ENCODE peak calls at places on chromosomes 16 and 17, in nine cellular contexts. One of them, this sample, is unnamed.

GRCh38 chr16:22789281-22789945 is 24.5 kb upstream of the HS3ST2 start:
- DNase-seq in GM23338: no peak
- DNase-seq in AG04450: no peak
- DNase-seq in Calu3: peak
- DNase-seq in GM20000: no peak
- DNase-seq in breast epithelium: no peak
- DNase-seq in left ventricle myocardium inferior: no peak
- DNase-seq in pancreas: no peak
- DNase-seq in GM03348: no peak
- DNase-seq in this sample: peak

GRCh38 chr17:1736348-1737281 is 6.1 kb upstream of the SERPINF2 start:
- DNase-seq in GM23338: no peak
- DNase-seq in AG04450: peak
- DNase-seq in Calu3: no peak
- DNase-seq in GM20000: peak
- DNase-seq in breast epithelium: no peak
- DNase-seq in left ventricle myocardium inferior: peak
- DNase-seq in pancreas: no peak
- DNase-seq in GM03348: peak
- DNase-seq in this sample: no peak

GRCh38 chr16:87206646-87207451 is 110.3 kb downstream of the C16orf95 start:
- DNase-seq in GM23338: no peak
- DNase-seq in AG04450: no peak
- DNase-seq in Calu3: no peak
- DNase-seq in GM20000: no peak
- DNase-seq in breast epithelium: no peak
- DNase-seq in left ventricle myocardium inferior: peak
- DNase-seq in pancreas: no peak
- DNase-seq in GM03348: peak
- DNase-seq in this sample: no peak

GRCh38 chr17:55286681-55287589 is 22.2 kb downstream of the HLF start:
- DNase-seq in GM23338: no peak
- DNase-seq in AG04450: no peak
- DNase-seq in Calu3: peak
- DNase-seq in GM20000: no peak
- DNase-seq in breast epithelium: no peak
- DNase-seq in left ventricle myocardium inferior: no peak
- DNase-seq in pancreas: peak
- DNase-seq in GM03348: no peak
- DNase-seq in this sample: peak

GRCh38 chr16:3007059-3007956 is 5.4 kb upstream of the CLDN9 start:
- DNase-seq in GM23338: peak
- DNase-seq in AG04450: no peak
- DNase-seq in Calu3: peak
- DNase-seq in GM20000: peak
- DNase-seq in breast epithelium: no peak
- DNase-seq in left ventricle myocardium inferior: no peak
- DNase-seq in pancreas: peak
- DNase-seq in GM03348: no peak
- DNase-seq in this sample: no peak

GRCh38 chr17:64355536-64356303 is 34.9 kb downstream of the PECAM1 start:
- DNase-seq in GM23338: no peak
- DNase-seq in AG04450: no peak
- DNase-seq in Calu3: no peak
- DNase-seq in GM20000: no peak
- DNase-seq in breast epithelium: no peak
- DNase-seq in left ventricle myocardium inferior: no peak
- DNase-seq in pancreas: no peak
- DNase-seq in GM03348: peak
- DNase-seq in this sample: no peak

GRCh38 chr17:63991611-63992010 is 6.5 kb upstream of the PRR29 start:
- DNase-seq in GM23338: no peak
- DNase-seq in AG04450: no peak
- DNase-seq in Calu3: no peak
- DNase-seq in GM20000: no peak
- DNase-seq in breast epithelium: peak
- DNase-seq in left ventricle myocardium inferior: no peak
- DNase-seq in pancreas: no peak
- DNase-seq in GM03348: no peak
- DNase-seq in this sample: no peak

GRCh38 chr16:21637032-21637968 is 15.1 kb downstream of the IGSF6 start:
- DNase-seq in GM23338: no peak
- DNase-seq in AG04450: no peak
- DNase-seq in Calu3: no peak
- DNase-seq in GM20000: no peak
- DNase-seq in breast epithelium: no peak
- DNase-seq in left ventricle myocardium inferior: no peak
- DNase-seq in pancreas: no peak
- DNase-seq in GM03348: no peak
- DNase-seq in this sample: no peak

GRCh38 chr16:56748826-56749225 is 18.9 kb downstream of the NUP93 start:
- DNase-seq in GM23338: no peak
- DNase-seq in AG04450: no peak
- DNase-seq in Calu3: no peak
- DNase-seq in GM20000: no peak
- DNase-seq in breast epithelium: no peak
- DNase-seq in left ventricle myocardium inferior: no peak
- DNase-seq in pancreas: no peak
- DNase-seq in GM03348: no peak
- DNase-seq in this sample: no peak

GRCh38 chr16:57316390-57317017 is 32.0 kb upstream of the PLLP start:
- DNase-seq in GM23338: no peak
- DNase-seq in AG04450: peak
- DNase-seq in Calu3: no peak
- DNase-seq in GM20000: no peak
- DNase-seq in breast epithelium: no peak
- DNase-seq in left ventricle myocardium inferior: no peak
- DNase-seq in pancreas: no peak
- DNase-seq in GM03348: peak
- DNase-seq in this sample: peak

GRCh38 chr16:19851476-19851875 is 33.2 kb downstream of the GPRC5B start:
- DNase-seq in GM23338: no peak
- DNase-seq in AG04450: no peak
- DNase-seq in Calu3: no peak
- DNase-seq in GM20000: no peak
- DNase-seq in breast epithelium: no peak
- DNase-seq in left ventricle myocardium inferior: no peak
- DNase-seq in pancreas: no peak
- DNase-seq in GM03348: no peak
- DNase-seq in this sample: no peak

GRCh38 chr16:17784073-17784472 is 313.3 kb upstream of the XYLT1 start:
- DNase-seq in GM23338: peak
- DNase-seq in AG04450: no peak
- DNase-seq in Calu3: no peak
- DNase-seq in GM20000: no peak
- DNase-seq in breast epithelium: no peak
- DNase-seq in left ventricle myocardium inferior: no peak
- DNase-seq in pancreas: no peak
- DNase-seq in GM03348: peak
- DNase-seq in this sample: no peak

GRCh38 chr17:78723001-78723796 is 58.9 kb downstream of the CYTH1 start:
- DNase-seq in GM23338: peak
- DNase-seq in AG04450: no peak
- DNase-seq in Calu3: no peak
- DNase-seq in GM20000: no peak
- DNase-seq in breast epithelium: no peak
- DNase-seq in left ventricle myocardium inferior: peak
- DNase-seq in pancreas: no peak
- DNase-seq in GM03348: peak
- DNase-seq in this sample: no peak

GRCh38 chr16:10577305-10578202 is 2.8 kb downstream of the EMP2 start:
- DNase-seq in GM23338: peak
- DNase-seq in AG04450: no peak
- DNase-seq in Calu3: peak
- DNase-seq in GM20000: no peak
- DNase-seq in breast epithelium: no peak
- DNase-seq in left ventricle myocardium inferior: peak
- DNase-seq in pancreas: peak
- DNase-seq in GM03348: peak
- DNase-seq in this sample: peak

GRCh38 chr17:1241904-1242303 is 28.3 kb upstream of the BHLHA9 start:
- DNase-seq in GM23338: no peak
- DNase-seq in AG04450: no peak
- DNase-seq in Calu3: no peak
- DNase-seq in GM20000: no peak
- DNase-seq in breast epithelium: no peak
- DNase-seq in left ventricle myocardium inferior: no peak
- DNase-seq in pancreas: no peak
- DNase-seq in GM03348: peak
- DNase-seq in this sample: no peak

GRCh38 chr16:57537596-57538234 is 1.3 kb upstream of the CCDC102A start:
- DNase-seq in GM23338: no peak
- DNase-seq in AG04450: no peak
- DNase-seq in Calu3: no peak
- DNase-seq in GM20000: peak
- DNase-seq in breast epithelium: peak
- DNase-seq in left ventricle myocardium inferior: no peak
- DNase-seq in pancreas: no peak
- DNase-seq in GM03348: no peak
- DNase-seq in this sample: no peak

GRCh38 chr17:61483778-61484116 is 31.5 kb downstream of the TBX4 start:
- DNase-seq in GM23338: no peak
- DNase-seq in AG04450: no peak
- DNase-seq in Calu3: no peak
- DNase-seq in GM20000: no peak
- DNase-seq in breast epithelium: no peak
- DNase-seq in left ventricle myocardium inferior: no peak
- DNase-seq in pancreas: no peak
- DNase-seq in GM03348: no peak
- DNase-seq in this sample: no peak

GRCh38 chr17:58631523-58632323 is 60.1 kb downstream of the TEX14 start:
- DNase-seq in GM23338: peak
- DNase-seq in AG04450: peak
- DNase-seq in Calu3: peak
- DNase-seq in GM20000: peak
- DNase-seq in breast epithelium: peak
- DNase-seq in left ventricle myocardium inferior: peak
- DNase-seq in pancreas: peak
- DNase-seq in GM03348: peak
- DNase-seq in this sample: peak

GRCh38 chr17:44360826-44361225 is 2.8 kb downstream of the FAM171A2 start:
- DNase-seq in GM23338: peak
- DNase-seq in AG04450: peak
- DNase-seq in Calu3: no peak
- DNase-seq in GM20000: no peak
- DNase-seq in breast epithelium: no peak
- DNase-seq in left ventricle myocardium inferior: no peak
- DNase-seq in pancreas: no peak
- DNase-seq in GM03348: peak
- DNase-seq in this sample: no peak

GRCh38 chr17:78853926-78854394 is 13.3 kb upstream of the USP36 start:
- DNase-seq in GM23338: no peak
- DNase-seq in AG04450: no peak
- DNase-seq in Calu3: no peak
- DNase-seq in GM20000: no peak
- DNase-seq in breast epithelium: no peak
- DNase-seq in left ventricle myocardium inferior: no peak
- DNase-seq in pancreas: peak
- DNase-seq in GM03348: no peak
- DNase-seq in this sample: no peak

GRCh38 chr17:6574689-6575595 is 18.6 kb upstream of the PITPNM3 start:
- DNase-seq in GM23338: no peak
- DNase-seq in AG04450: peak
- DNase-seq in Calu3: no peak
- DNase-seq in GM20000: peak
- DNase-seq in breast epithelium: no peak
- DNase-seq in left ventricle myocardium inferior: peak
- DNase-seq in pancreas: no peak
- DNase-seq in GM03348: peak
- DNase-seq in this sample: peak

GRCh38 chr17:49787932-49788442 is 494 bp upstream of the KAT7 start:
- DNase-seq in GM23338: no peak
- DNase-seq in AG04450: no peak
- DNase-seq in Calu3: no peak
- DNase-seq in GM20000: no peak
- DNase-seq in breast epithelium: no peak
- DNase-seq in left ventricle myocardium inferior: no peak
- DNase-seq in pancreas: no peak
- DNase-seq in GM03348: no peak
- DNase-seq in this sample: no peak

This sample was measured in SW480.